ENCODE peak calls at places on chromosomes 16 and 17, in seven cellular contexts. M, Z, S, W, O, D and X are unnamed samples.

GRCh38 chr17:73010414-73010813 is 82.1 kb downstream of the SLC39A11 start:
- DNase-seq in M (no peak), Z (no peak), S (no peak), W (no peak), O (no peak), D (no peak), X (no peak)

GRCh38 chr16:85708338-85708737 is 19.6 kb upstream of the GINS2 start:
- DNase-seq in M (no peak), Z (no peak), S (no peak), W (no peak), O (no peak), D (no peak), X (no peak)

GRCh38 chr17:77435272-77436057 is 294.7 kb downstream of the SEC14L1 start:
- DNase-seq in M (no peak), Z (no peak), S (no peak), W (no peak), O (no peak), D (no peak), X (no peak)

GRCh38 chr17:2137342-2138098 is 82.6 kb downstream of the HIC1 start:
- DNase-seq in M (peak; percentile 23), Z (peak; percentile 71), S (no peak), W (peak; percentile 90), O (no peak), D (no peak), X (no peak)

GRCh38 chr17:58415371-58416055 is 1.8 kb downstream of the RNF43 start:
- DNase-seq in M (no peak), Z (no peak), S (peak; percentile 54), W (no peak), O (no peak), D (no peak), X (no peak)

GRCh38 chr17:57017625-57018024 is 39.7 kb downstream of the SCPEP1 start:
- DNase-seq in M (no peak), Z (no peak), S (no peak), W (no peak), O (peak; percentile 36), D (no peak), X (no peak)

GRCh38 chr16:2473999-2474876 is 689 bp upstream of the TBC1D24 start:
- DNase-seq in M (peak; percentile 46), Z (peak; percentile 37), S (peak; percentile 69), W (peak; percentile 50), O (no peak), D (no peak), X (no peak)

GRCh38 chr16:57371494-57372371 is 557 bp upstream of the CX3CL1 start:
- DNase-seq in M (no peak), Z (no peak), S (peak; percentile 30), W (peak; percentile 6), O (peak; percentile 95), D (no peak), X (no peak)

GRCh38 chr17:412211-413015 is 59.8 kb upstream of the RPH3AL start:
- DNase-seq in M (peak; percentile 21), Z (peak; percentile 75), S (no peak), W (peak; percentile 58), O (no peak), D (no peak), X (no peak)

GRCh38 chr17:75820411-75821080 is 23.7 kb downstream of the UNC13D start:
- DNase-seq in M (no peak), Z (no peak), S (no peak), W (no peak), O (peak; percentile 57), D (no peak), X (no peak)